ENCODE peak calls at places on chromosomes 7 and 10, in five cellular contexts. A, U, I, X and N are unnamed samples.

GRCh38 chr10:116457480-116457879 is 29.8 kb downstream of the PNLIPRP3 start:
- DNase-seq in U (no peak), I (no peak), A (no peak), X (no peak), N (no peak)

GRCh38 chr7:66845382-66846095 is 75.5 kb upstream of the TMEM248 start:
- DNase-seq in X (no peak), I (no peak), A (no peak), U (no peak), N (peak; percentile 89)

GRCh38 chr7:31398815-31399214 is 58.3 kb upstream of the NEUROD6 start:
- DNase-seq in A (no peak), I (no peak), X (no peak), U (no peak), N (no peak)

GRCh38 chr7:2269468-2270460 is 27.7 kb downstream of the NUDT1 start:
- DNase-seq in X (no peak), A (no peak), U (peak; percentile 28), I (no peak), N (no peak)

GRCh38 chr7:35030848-35031247 is 6.4 kb downstream of the DPY19L1 start:
- DNase-seq in I (no peak), U (no peak), A (no peak), X (no peak), N (no peak)

GRCh38 chr7:91894781-91895480 is 14.4 kb upstream of the MTERF1 start:
- DNase-seq in U (no peak), X (no peak), I (no peak), A (no peak), N (no peak)

GRCh38 chr7:142612264-142612881 is 136.9 kb upstream of the PRSS1 start:
- DNase-seq in I (no peak), A (no peak), U (peak; percentile 50), X (no peak), N (no peak)

GRCh38 chr10:71278691-71279588 is 40.1 kb upstream of the SLC29A3 start:
- DNase-seq in A (no peak), U (no peak), X (no peak), I (no peak), N (no peak)

GRCh38 chr7:2005746-2006145 is 227.0 kb downstream of the MAD1L1 start:
- DNase-seq in U (no peak), I (no peak), A (no peak), X (peak; percentile 17), N (no peak)

GRCh38 chr7:143002106-143002505 is 24.8 kb downstream of the OR9A2 start:
- DNase-seq in U (peak; percentile 15), A (no peak), I (no peak), X (no peak), N (no peak)

GRCh38 chr7:40283391-40283790 is 148.6 kb downstream of the SUGCT start:
- DNase-seq in I (no peak), A (no peak), X (no peak), U (no peak), N (no peak)

GRCh38 chr7:67413670-67414069 is 417.0 kb downstream of the TYW1 start:
- DNase-seq in U (no peak), X (no peak), I (no peak), A (no peak), N (no peak)

GRCh38 chr7:104979167-104979841 is 34.7 kb upstream of the KMT2E start:
- DNase-seq in A (no peak), I (no peak), X (peak; percentile 39), U (peak; percentile 72), N (no peak)

GRCh38 chr7:8125680-8126444 is 136.1 kb downstream of the ICA1 start:
- DNase-seq in U (no peak), I (no peak), A (peak; percentile 67), X (peak; percentile 31), N (no peak)

GRCh38 chr10:130463876-130464360 is 327.7 kb downstream of the GLRX3 start:
- DNase-seq in I (no peak), U (no peak), A (no peak), X (no peak), N (peak; percentile 62)

GRCh38 chr7:36969376-36969775 is 245.1 kb upstream of the AOAH start:
- DNase-seq in A (no peak), X (no peak), I (no peak), U (no peak), N (no peak)

GRCh38 chr7:106064836-106065559 is 47.1 kb downstream of the SYPL1 start:
- DNase-seq in I (peak; percentile 69), U (peak; percentile 97), X (peak; percentile 88), A (peak; percentile 71), N (no peak)

GRCh38 chr7:74287303-74288033 is 1.7 kb upstream of the CLIP2 start:
- DNase-seq in A (no peak), X (no peak), U (no peak), I (no peak), N (no peak)